ENCODE peak calls at places on chromosomes 1 and 21, in four cellular contexts. B, P, F and X are unnamed samples.

GRCh38 chr1:230067441-230067870 is 418 bp downstream of the GALNT2 start:
- DNase-seq in P (no peak), F (peak), B (peak), X (peak)

GRCh38 chr1:43492816-43493215 is 37.9 kb upstream of the PTPRF start:
- DNase-seq in B (no peak), P (no peak), F (no peak), X (no peak)

GRCh38 chr1:244713329-244713728 is 60.4 kb downstream of the DESI2 start:
- DNase-seq in F (no peak), P (no peak), B (no peak), X (no peak)

GRCh38 chr1:168082008-168082876 is 54.5 kb downstream of the GPR161 start:
- DNase-seq in B (peak), F (peak), P (peak), X (peak)

GRCh38 chr21:45592208-45592619 is 50.0 kb upstream of the SLC19A1 start:
- DNase-seq in P (peak), F (no peak), B (peak), X (no peak)

GRCh38 chr1:74513396-74513795 is 985 bp upstream of the LRRC53 start:
- DNase-seq in F (no peak), P (no peak), B (no peak), X (no peak)

GRCh38 chr1:27572019-27572678 is 31.8 kb downstream of the AHDC1 start:
- DNase-seq in B (peak), F (no peak), P (no peak), X (no peak)

GRCh38 chr1:26546819-26547218 is 17.3 kb downstream of the RPS6KA1 start:
- DNase-seq in P (no peak), B (no peak), F (no peak), X (no peak)

GRCh38 chr21:38322551-38322950 is 65.8 kb downstream of the KCNJ15 start:
- DNase-seq in P (no peak), B (no peak), F (no peak), X (no peak)

GRCh38 chr1:192086643-192087042 is 71.6 kb upstream of the RGS18 start:
- DNase-seq in B (no peak), P (no peak), F (no peak), X (no peak)

GRCh38 chr1:235012436-235013210 is 116.0 kb downstream of the TOMM20 start:
- DNase-seq in F (no peak), P (no peak), B (no peak), X (no peak)

GRCh38 chr1:60088620-60089155 is 15.1 kb upstream of the C1orf87 start:
- DNase-seq in P (no peak), F (no peak), B (no peak), X (no peak)

GRCh38 chr1:64062529-64062928 is 140.9 kb upstream of the UBE2U start:
- DNase-seq in B (no peak), P (no peak), F (no peak), X (no peak)

GRCh38 chr1:17212009-17212408 is 7.1 kb downstream of the PADI1 start:
- DNase-seq in P (no peak), F (no peak), B (no peak), X (no peak)

DNA sequence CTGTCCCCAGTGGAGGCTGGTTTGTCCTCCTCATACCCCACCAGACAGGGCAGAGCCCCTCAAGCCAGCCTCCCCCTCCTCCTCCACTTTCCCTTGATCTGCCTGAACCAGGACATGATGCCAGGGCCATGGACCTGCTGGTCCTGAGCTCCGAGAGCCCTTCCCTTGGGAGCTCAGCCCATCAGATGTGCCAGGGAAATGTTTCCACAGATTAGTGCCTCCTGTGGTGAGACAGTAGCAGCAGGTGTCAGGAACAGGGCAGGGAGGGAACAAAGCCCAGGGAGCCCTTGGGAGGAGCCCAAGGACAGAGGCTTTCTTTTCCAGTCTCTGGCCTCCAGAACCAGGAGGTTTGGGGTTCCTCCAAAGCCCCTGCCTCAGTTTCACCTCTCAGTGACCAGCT is 14.6 kb upstream of the SLC41A1 start:
- DNase-seq in F (no peak), P (no peak), B (no peak), X (no peak)
- TF ChIP-seq SP1 in F (no peak), P (no peak), B (no peak), X (no peak)

GRCh38 chr1:237041461-237041794 is 556 bp upstream of the RYR2 start:
- DNase-seq in B (no peak), F (no peak), P (no peak), X (no peak)
- TF ChIP-seq BHLHE40 in B (no peak), F (no peak), P (no peak), X (no peak)

DNA sequence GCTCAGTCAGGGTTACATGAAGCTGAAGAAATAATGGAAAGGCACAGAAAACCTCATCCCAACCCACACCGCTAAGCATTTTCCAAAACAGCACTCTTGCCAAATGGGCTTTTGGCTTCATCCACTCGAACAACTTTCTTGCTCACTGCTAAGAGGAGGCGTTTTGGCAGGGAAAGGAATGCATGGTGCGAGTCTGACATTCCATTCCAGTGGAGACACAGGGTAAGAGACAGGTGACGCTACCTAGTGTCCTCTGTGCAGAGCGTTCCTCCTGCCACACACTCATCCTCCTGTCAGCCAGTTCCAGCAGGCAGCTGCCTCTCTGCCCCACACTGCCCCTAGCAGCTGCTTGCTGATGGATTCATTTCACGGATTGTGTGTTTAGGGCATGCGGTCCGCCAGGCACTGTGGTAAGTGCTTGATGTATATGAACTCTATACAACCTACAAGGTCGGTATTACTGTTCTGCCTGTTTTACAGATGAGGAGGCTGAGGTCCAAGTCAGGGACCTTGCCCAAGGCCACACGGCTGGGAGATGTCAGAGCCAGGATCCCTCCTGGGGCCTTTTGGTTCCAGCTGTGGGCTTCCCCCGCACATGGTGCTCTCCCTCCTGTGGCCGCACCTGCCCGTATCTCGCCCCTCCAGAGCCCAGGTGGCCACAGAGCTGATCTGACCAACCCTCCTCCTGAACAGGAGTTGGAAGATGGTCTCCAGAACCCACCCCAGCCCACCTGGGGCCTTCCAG is 25.7 kb upstream of the BACE2 start:
- DNase-seq in B (no peak), P (no peak), F (peak), X (no peak)
- TF ChIP-seq TARDBP in B (no peak), P (no peak), F (no peak), X (no peak)

GRCh38 chr1:151369621-151370048 is 2.9 kb downstream of the SELENBP1 start:
- DNase-seq in P (no peak), F (no peak), B (no peak), X (peak)
- TF ChIP-seq SP1 in P (no peak), F (no peak), B (no peak), X (no peak)

GRCh38 chr1:207821464-207822045 is 69.7 kb downstream of the CD46 start:
- DNase-seq in P (no peak), B (no peak), F (no peak), X (no peak)

GRCh38 chr1:207823531-207823879 is 71.7 kb downstream of the CD46 start:
- DNase-seq in F (no peak), P (no peak), B (no peak), X (no peak)

GRCh38 chr1:207822124-207822601 is 70.3 kb downstream of the CD46 start:
- DNase-seq in F (no peak), P (peak), B (no peak), X (no peak)

GRCh38 chr1:207823880-207824566 is 72.2 kb downstream of the CD46 start:
- DNase-seq in F (peak), B (no peak), P (peak), X (peak)

GRCh38 chr1:207822602-207823451 is 71.0 kb downstream of the CD46 start:
- DNase-seq in F (no peak), B (peak), P (peak), X (peak)
- TF ChIP-seq BHLHE40 in F (no peak), B (no peak), P (no peak), X (no peak)

GRCh38 chr21:25296239-25296638 is 311.0 kb downstream of the MRPL39 start:
- DNase-seq in B (no peak), P (no peak), F (no peak), X (no peak)
- TF ChIP-seq TARDBP in B (no peak), P (no peak), F (no peak), X (no peak)

GRCh38 chr1:211928993-211929637 is 98.6 kb upstream of the LPGAT1 start:
- DNase-seq in F (peak), P (no peak), B (peak), X (no peak)
- TF ChIP-seq SP1 in F (no peak), P (no peak), B (no peak), X (no peak)